ENCODE peak calls at places on chromosome 12, in six cellular contexts. One of them, this sample, is unnamed.

GRCh38 chr12:88334271-88334670 is 192.2 kb downstream of the TMTC3 start:
- DNase-seq in progenitor cell of endocrine pancreas: no peak
- DNase-seq in NCI-H1694: no peak
- DNase-seq in HL-60: no peak
- DNase-seq in B cell: no peak
- DNase-seq in posterior cingulate gyrus: no peak
- DNase-seq in this sample: peak; percentile 5

GRCh38 chr12:28190321-28191017 is at the start of gene CCDC91:
- DNase-seq in progenitor cell of endocrine pancreas: peak; percentile 93
- DNase-seq in HL-60: peak; percentile 85
- DNase-seq in NCI-H1694: peak; percentile 77
- DNase-seq in B cell: peak; percentile 87
- DNase-seq in posterior cingulate gyrus: peak; percentile 78
- DNase-seq in this sample: peak; percentile 32

GRCh38 chr12:117388865-117389508 is 27.6 kb upstream of the NOS1 start:
- DNase-seq in progenitor cell of endocrine pancreas: no peak
- DNase-seq in B cell: no peak
- DNase-seq in posterior cingulate gyrus: no peak
- DNase-seq in HL-60: no peak
- DNase-seq in NCI-H1694: peak; percentile 47
- DNase-seq in this sample: no peak

GRCh38 chr12:89750821-89751227 is 42.2 kb upstream of the ATP2B1 start:
- DNase-seq in NCI-H1694: no peak
- DNase-seq in progenitor cell of endocrine pancreas: no peak
- DNase-seq in posterior cingulate gyrus: no peak
- DNase-seq in B cell: no peak
- DNase-seq in HL-60: no peak
- DNase-seq in this sample: no peak

GRCh38 chr12:43979450-43979849 is 143.6 kb downstream of the TMEM117 start:
- DNase-seq in progenitor cell of endocrine pancreas: no peak
- DNase-seq in NCI-H1694: no peak
- DNase-seq in HL-60: no peak
- DNase-seq in B cell: no peak
- DNase-seq in posterior cingulate gyrus: no peak
- DNase-seq in this sample: no peak

GRCh38 chr12:113403435-113404415 is at the start of gene SDS:
- DNase-seq in progenitor cell of endocrine pancreas: no peak
- DNase-seq in posterior cingulate gyrus: peak; percentile 59
- DNase-seq in NCI-H1694: peak; percentile 12
- DNase-seq in B cell: no peak
- DNase-seq in HL-60: peak; percentile 75
- DNase-seq in this sample: no peak

GRCh38 chr12:9786726-9787339 is 26.1 kb upstream of the CD69 start:
- DNase-seq in NCI-H1694: no peak
- DNase-seq in posterior cingulate gyrus: no peak
- DNase-seq in progenitor cell of endocrine pancreas: no peak
- DNase-seq in B cell: no peak
- DNase-seq in HL-60: no peak
- DNase-seq in this sample: no peak

GRCh38 chr12:685388-685787 is 22.1 kb upstream of the NINJ2 start:
- DNase-seq in HL-60: peak; percentile 54
- DNase-seq in NCI-H1694: no peak
- DNase-seq in B cell: peak; percentile 54
- DNase-seq in posterior cingulate gyrus: no peak
- DNase-seq in progenitor cell of endocrine pancreas: no peak
- DNase-seq in this sample: no peak

GRCh38 chr12:43789941-43790340 is 16.2 kb downstream of the TWF1 start:
- DNase-seq in B cell: no peak
- DNase-seq in NCI-H1694: no peak
- DNase-seq in posterior cingulate gyrus: no peak
- DNase-seq in progenitor cell of endocrine pancreas: no peak
- DNase-seq in HL-60: no peak
- DNase-seq in this sample: no peak

GRCh38 chr12:116601524-116601923 is 42.3 kb downstream of the MAP1LC3B2 start:
- DNase-seq in HL-60: no peak
- DNase-seq in B cell: no peak
- DNase-seq in NCI-H1694: no peak
- DNase-seq in progenitor cell of endocrine pancreas: no peak
- DNase-seq in posterior cingulate gyrus: no peak
- DNase-seq in this sample: no peak

GRCh38 chr12:11630046-11630706 is 19.3 kb upstream of the ETV6 start:
- DNase-seq in HL-60: no peak
- DNase-seq in NCI-H1694: peak; percentile 87
- DNase-seq in B cell: no peak
- DNase-seq in progenitor cell of endocrine pancreas: no peak
- DNase-seq in posterior cingulate gyrus: peak; percentile 35
- DNase-seq in this sample: peak; percentile 78

GRCh38 chr12:116455540-116456306 is 103.5 kb upstream of the MAP1LC3B2 start:
- DNase-seq in posterior cingulate gyrus: no peak
- DNase-seq in B cell: no peak
- DNase-seq in progenitor cell of endocrine pancreas: no peak
- DNase-seq in NCI-H1694: no peak
- DNase-seq in HL-60: no peak
- DNase-seq in this sample: no peak

This sample was measured in NCI-H510A.